ENCODE peak calls at places on chromosomes 3 and 15, in six cellular contexts. X is NB4, J is AG10803, B is GM06990, Y is fibroblast of villous mesenchyme, D is brain microvascular endothelial cell. H is an unnamed sample.

GRCh38 chr15:79989682-79990081 is 18.7 kb upstream of the BCL2A1 start:
- DNase-seq in J (peak; percentile 49), D (no peak), X (peak; percentile 86), B (no peak), Y (peak; percentile 51), H (no peak)

GRCh38 chr3:37765591-37766219 is 96.0 kb upstream of the CTDSPL start:
- DNase-seq in X (no peak), B (no peak), J (peak; percentile 43), D (peak; percentile 9), Y (peak; percentile 74), H (peak; percentile 47)

GRCh38 chr3:126746395-126747177 is 42.5 kb downstream of the CHCHD6 start:
- DNase-seq in J (peak; percentile 25), X (peak; percentile 9), Y (peak; percentile 28), D (peak; percentile 83), B (no peak), H (no peak)

GRCh38 chr3:52077376-52077775 is 21.0 kb upstream of the DUSP7 start:
- DNase-seq in Y (no peak), J (no peak), D (no peak), B (no peak), X (no peak), H (no peak)

GRCh38 chr3:42032693-42033349 is 58.3 kb upstream of the TRAK1 start:
- DNase-seq in J (peak; percentile 100), D (peak; percentile 96), Y (peak; percentile 99), B (no peak), X (peak; percentile 86), H (peak; percentile 91)

GRCh38 chr3:191484461-191484860 is 23.5 kb downstream of the PYDC2 start:
- DNase-seq in X (no peak), J (no peak), D (no peak), Y (no peak), B (no peak), H (no peak)

GRCh38 chr3:182703233-182703632 is 90.1 kb upstream of the ATP11B start:
- DNase-seq in J (no peak), X (no peak), B (no peak), D (no peak), Y (no peak), H (no peak)

GRCh38 chr3:5390221-5390620 is 202.7 kb downstream of the EDEM1 start:
- DNase-seq in J (no peak), Y (no peak), D (no peak), B (no peak), X (no peak), H (no peak)

GRCh38 chr15:47326934-47327333 is 390.4 kb upstream of the SEMA6D start:
- DNase-seq in Y (no peak), B (no peak), J (no peak), X (no peak), D (no peak), H (no peak)

DNA sequence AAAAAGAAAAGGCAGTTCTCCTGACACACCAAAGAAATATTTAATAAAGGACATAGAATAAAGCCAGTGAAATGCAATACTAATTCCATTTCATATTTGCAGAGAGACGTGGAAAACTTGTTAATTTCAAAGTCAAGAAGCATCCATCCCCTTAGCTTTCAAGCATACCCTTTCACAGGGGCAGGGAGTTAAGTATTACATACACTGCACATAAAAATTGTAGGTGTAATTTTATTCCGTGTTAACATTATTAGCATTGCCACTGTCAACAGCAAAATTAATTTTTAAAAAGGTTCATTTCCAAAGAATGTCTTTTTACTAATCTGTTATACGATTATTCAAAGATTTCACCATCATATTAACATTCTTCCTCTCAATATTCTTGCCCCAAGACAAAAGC is 518.0 kb downstream of the MECOM start:
- DNase-seq in Y (no peak), D (no peak), B (no peak), J (no peak), X (no peak), H (no peak)
- H3K4me3 ChIP-seq in Y (peak overlapping the region; percentile 71), D (peak overlapping the region; percentile 76), B (no peak overlapping the region), J (peak overlapping the region; percentile 76), X (no peak overlapping the region), H (peak overlapping the region; percentile 48)

DNA sequence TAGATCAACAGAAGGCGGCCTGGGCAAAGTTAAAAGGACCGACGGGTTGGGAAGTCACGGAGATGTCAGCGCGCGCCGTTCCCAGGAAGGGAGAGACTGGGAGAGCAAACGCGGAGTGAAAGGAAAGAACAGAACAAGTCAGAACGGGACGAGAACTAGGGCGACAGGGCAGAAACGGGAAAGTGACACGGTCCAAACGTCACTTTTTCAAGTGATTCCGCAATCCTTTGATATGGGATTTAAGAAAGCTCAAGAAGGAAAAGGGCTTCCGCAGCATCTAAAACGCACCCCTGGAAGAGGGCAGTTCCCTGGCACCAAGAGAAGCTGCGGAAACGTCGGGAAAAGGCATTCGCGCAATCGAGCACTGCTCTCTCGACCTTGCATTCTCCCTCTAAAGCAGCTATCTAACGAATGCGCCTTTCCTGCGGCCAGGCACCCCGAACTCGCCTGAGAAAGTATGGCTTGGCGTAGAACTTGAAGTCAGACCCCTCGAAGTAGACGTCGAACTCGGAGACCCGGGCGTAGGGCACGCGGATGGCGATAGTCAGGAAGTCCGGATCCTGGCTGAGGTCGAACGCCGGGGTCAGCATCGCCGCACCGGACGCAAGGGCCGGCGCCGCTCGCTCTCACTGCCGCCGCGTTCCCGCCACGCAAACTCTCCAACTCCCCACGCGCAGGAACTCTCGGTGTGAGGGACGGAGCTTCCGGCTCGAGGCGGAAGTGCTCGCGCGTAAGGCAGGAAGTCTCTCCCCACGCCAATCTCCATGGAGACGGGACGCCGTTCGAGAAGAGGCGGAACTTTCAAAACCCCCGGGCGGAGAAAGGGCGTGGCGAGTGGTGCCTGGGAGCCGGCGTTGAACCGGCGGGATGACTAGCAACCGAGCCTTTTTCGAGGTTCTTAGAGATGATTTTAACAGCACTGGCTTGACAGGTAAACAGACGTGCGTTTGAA is at the start of gene SHQ1:
- DNase-seq in D (peak; percentile 86), X (peak; percentile 94), B (peak; percentile 90), Y (peak; percentile 95), J (peak; percentile 94), H (peak; percentile 95)
- TF ChIP-seq CTCF in D (no peak), X (no peak), B (no peak), Y (no peak), J (no peak), H (no peak)

DNA sequence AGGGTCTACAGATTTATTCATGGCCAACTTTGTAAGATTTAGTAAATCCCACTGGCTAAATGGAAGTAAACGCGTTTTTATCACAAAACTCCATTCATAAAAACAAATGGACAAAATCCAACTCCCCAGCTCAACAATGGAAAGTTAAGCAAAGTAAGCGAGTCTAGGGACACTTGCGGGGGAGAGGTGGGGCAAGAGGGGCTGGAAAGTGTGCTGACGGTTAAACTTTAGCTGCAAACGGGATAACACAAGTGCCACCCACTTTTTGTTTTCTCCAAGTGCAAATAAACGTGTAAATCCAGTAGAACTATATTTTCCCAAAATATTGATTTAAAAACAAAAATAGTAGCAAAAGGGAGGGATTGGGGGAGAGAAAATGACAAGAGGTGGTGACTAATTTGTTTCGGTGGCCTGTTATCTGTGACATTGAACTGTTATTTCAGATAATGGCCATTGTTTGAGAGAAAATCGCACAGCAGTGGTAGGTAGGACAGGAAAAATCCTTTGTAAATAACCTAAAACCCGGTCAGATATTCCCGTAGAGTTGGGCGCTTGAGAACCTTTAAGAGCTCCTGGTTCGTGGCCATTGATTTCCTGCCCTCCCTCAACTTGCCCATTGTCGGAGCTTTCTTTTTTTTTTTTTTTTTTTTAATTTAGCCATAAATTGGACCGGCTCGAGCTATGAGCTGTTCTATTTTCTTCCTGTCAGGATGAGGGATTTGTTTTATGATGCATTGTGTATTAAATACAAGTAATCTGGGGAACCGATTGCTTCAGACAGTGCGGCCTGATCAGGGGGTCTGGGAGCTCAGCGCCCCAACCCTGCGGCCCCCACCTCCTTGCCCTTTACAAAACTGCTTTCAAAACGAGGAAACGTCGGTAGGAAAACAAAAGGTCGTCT is 514.8 kb downstream of the MECOM start:
- DNase-seq in D (peak; percentile 0), Y (no peak), J (no peak), X (no peak), B (peak; percentile 11), H (peak; percentile 39)
- H3K4me3 ChIP-seq in D (peak overlapping the region; percentile 44), Y (peak overlapping the region; percentile 42), J (peak overlapping the region; percentile 49), X (no peak overlapping the region), B (no peak overlapping the region), H (peak overlapping the region; percentile 48)

GRCh38 chr3:54596087-54596486 is 331.8 kb downstream of the LRTM1 start:
- DNase-seq in X (no peak), Y (no peak), B (no peak), D (no peak), J (no peak), H (no peak)

GRCh38 chr3:54600441-54601204 is 327.2 kb downstream of the LRTM1 start:
- DNase-seq in X (no peak), B (no peak), Y (no peak), J (no peak), D (no peak), H (peak; percentile 40)

GRCh38 chr3:54604495-54604894 is 323.4 kb downstream of the LRTM1 start:
- DNase-seq in B (no peak), Y (no peak), X (no peak), J (no peak), D (no peak), H (no peak)

DNA sequence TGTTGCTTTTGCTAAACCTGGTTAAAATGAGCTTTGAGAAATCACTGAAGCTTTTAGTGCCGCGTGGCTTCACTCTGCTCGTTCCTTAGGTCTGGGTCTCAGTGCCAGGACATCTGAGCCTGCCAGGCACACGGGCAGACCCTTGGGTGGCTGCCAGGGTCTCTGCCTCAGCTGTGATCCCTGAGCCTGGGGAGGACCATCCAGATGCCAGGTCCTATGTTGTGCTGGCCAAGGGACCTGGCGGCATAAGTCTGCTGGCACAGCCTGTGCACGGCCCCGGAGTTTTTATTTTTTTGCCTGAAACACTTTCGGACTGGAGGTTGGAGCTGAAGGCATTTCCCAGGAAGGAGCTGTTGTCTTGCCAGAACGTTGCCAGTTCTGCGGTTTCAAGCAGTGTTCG is 328.1 kb downstream of the LRTM1 start:
- DNase-seq in X (no peak), D (no peak), B (no peak), Y (no peak), J (no peak), H (no peak)
- TF ChIP-seq CTCF in X (no peak), D (no peak), B (no peak), Y (no peak), J (no peak), H (no peak)

GRCh38 chr3:44865272-44866005 is 3.7 kb downstream of the TMEM42 start:
- DNase-seq in J (no peak), X (no peak), D (no peak), Y (no peak), B (no peak), H (no peak)
- H3K4me3 ChIP-seq in J (no peak overlapping the region), X (no peak overlapping the region), D (no peak overlapping the region), Y (no peak overlapping the region), B (no peak overlapping the region), H (no peak overlapping the region)

H was measured in neural progenitor cell.